ENCODE peak calls at places on chromosomes 5 and 9, in six cellular contexts. V, O, N, J, F and H are unnamed samples.

GRCh38 chr5:141871870-141872269 is 6.3 kb downstream of the PCDH1 start:
- DNase-seq in F (no peak), J (no peak), V (no peak), N (no peak), O (no peak), H (no peak)

GRCh38 chr9:69122086-69122390 is 52.0 kb upstream of the TJP2 start:
- DNase-seq in N (peak; percentile 61), J (peak; percentile 82), O (peak; percentile 43), F (peak; percentile 41), V (peak; percentile 86), H (peak; percentile 42)

GRCh38 chr5:5560016-5560415 is 137.5 kb downstream of the ICE1 start:
- DNase-seq in J (no peak), V (no peak), F (no peak), N (no peak), O (no peak), H (no peak)

GRCh38 chr9:87973122-87973521 is 1.2 kb downstream of the CDK20 start:
- DNase-seq in O (no peak), F (no peak), N (no peak), J (no peak), V (no peak), H (no peak)

GRCh38 chr9:130341839-130342713 is 76.5 kb downstream of the HMCN2 start:
- DNase-seq in J (no peak), V (no peak), N (no peak), F (no peak), O (no peak), H (no peak)

GRCh38 chr5:138573223-138573622 is 2.0 kb downstream of the HSPA9 start:
- DNase-seq in F (no peak), N (no peak), V (no peak), J (no peak), O (no peak), H (no peak)

GRCh38 chr9:101711330-101711941 is 27.0 kb downstream of the GRIN3A start:
- DNase-seq in N (no peak), F (no peak), O (no peak), J (peak; percentile 22), V (peak; percentile 56), H (peak; percentile 50)

GRCh38 chr5:14145356-14146334 is 2.5 kb downstream of the TRIO start:
- DNase-seq in N (peak; percentile 84), O (peak; percentile 70), V (no peak), F (no peak), J (peak; percentile 46), H (no peak)

GRCh38 chr9:78296208-78296892 is 575 bp upstream of the PSAT1 start:
- DNase-seq in N (peak; percentile 54), F (no peak), V (no peak), J (peak; percentile 69), O (peak; percentile 4), H (peak; percentile 26)

GRCh38 chr5:102625940-102626339 is 127.1 kb upstream of the SLCO6A1 start:
- DNase-seq in J (no peak), O (no peak), V (no peak), F (no peak), N (no peak), H (no peak)

GRCh38 chr9:124122813-124123462 is 111.4 kb downstream of the LHX2 start:
- DNase-seq in N (peak; percentile 43), F (no peak), J (peak; percentile 73), O (peak; percentile 11), V (peak; percentile 48), H (no peak)

GRCh38 chr9:37410354-37410861 is 12.1 kb upstream of the GRHPR start:
- DNase-seq in V (no peak), O (no peak), F (no peak), J (no peak), N (no peak), H (no peak)

GRCh38 chr5:40682431-40683017 is 2.8 kb downstream of the PTGER4 start:
- DNase-seq in V (no peak), N (peak; percentile 48), O (no peak), J (no peak), F (no peak), H (no peak)

GRCh38 chr5:135539430-135540005 is 3.8 kb upstream of the NEUROG1 start:
- DNase-seq in O (no peak), F (no peak), V (no peak), J (no peak), N (no peak), H (no peak)

GRCh38 chr5:92552206-92553160 is 1028.5 kb downstream of the NR2F1-AS1 start:
- DNase-seq in N (peak; percentile 99), J (peak; percentile 96), O (peak; percentile 11), F (no peak), V (no peak), H (no peak)

GRCh38 chr5:93294184-93294583 is 286.8 kb downstream of the NR2F1-AS1 start:
- DNase-seq in O (peak; percentile 49), J (peak; percentile 84), V (no peak), F (no peak), N (peak; percentile 63), H (no peak)

GRCh38 chr5:144356489-144356888 is 185.8 kb downstream of the KCTD16 start:
- DNase-seq in F (no peak), N (no peak), O (no peak), J (no peak), V (no peak), H (no peak)